ENCODE peak calls at places on chromosome 15, in four cellular contexts. C is left ventricle myocardium inferior, O is foreskin keratinocyte, E is endothelial cell of umbilical vein. Z is an unnamed sample.

GRCh38 chr15:74657846-74658245 is 38.0 kb downstream of the EDC3 start:
- DNase-seq in O (peak; percentile 32), E (no peak), C (no peak), Z (no peak)

GRCh38 chr15:65189102-65189740 is 4.1 kb upstream of the CLPX start:
- DNase-seq in E (peak; percentile 68), C (no peak), O (peak; percentile 36), Z (peak; percentile 44)

GRCh38 chr15:76059320-76060097 is at the start of gene TMEM266:
- DNase-seq in C (peak; percentile 39), E (peak; percentile 23), O (peak; percentile 6), Z (peak; percentile 52)

GRCh38 chr15:92623435-92623834 is 32.1 kb downstream of the FAM174B start:
- DNase-seq in O (peak; percentile 42), C (no peak), E (no peak), Z (no peak)

GRCh38 chr15:85473455-85473854 is 93.1 kb downstream of the AKAP13 start:
- DNase-seq in O (no peak), C (no peak), E (no peak), Z (no peak)

GRCh38 chr15:96037584-96037983 is 292.9 kb upstream of the NR2F2 start:
- DNase-seq in C (no peak), O (no peak), E (no peak), Z (no peak)

GRCh38 chr15:40386480-40386879 is 4.0 kb downstream of the KNSTRN start:
- DNase-seq in O (no peak), E (no peak), C (no peak), Z (no peak)

GRCh38 chr15:75149911-75150709 is 51.6 kb upstream of the C15orf39 start:
- DNase-seq in C (no peak), O (peak; percentile 97), E (no peak), Z (no peak)

GRCh38 chr15:75063338-75063737 is 39.9 kb downstream of the PPCDC start:
- DNase-seq in E (no peak), O (no peak), C (no peak), Z (peak; percentile 55)

GRCh38 chr15:63094495-63094931 is 27.1 kb upstream of the LACTB start:
- DNase-seq in O (no peak), C (no peak), E (no peak), Z (no peak)

GRCh38 chr15:36737430-36737891 is 158.0 kb downstream of the CDIN1 start:
- DNase-seq in O (peak; percentile 59), C (no peak), E (peak; percentile 29), Z (no peak)

GRCh38 chr15:28918141-28918983 is 32.6 kb downstream of the APBA2 start:
- DNase-seq in C (no peak), O (no peak), E (no peak), Z (no peak)

GRCh38 chr15:52483712-52484111 is 45.0 kb downstream of the MYO5A start:
- DNase-seq in E (peak; percentile 98), C (no peak), O (peak; percentile 52), Z (no peak)

DNA sequence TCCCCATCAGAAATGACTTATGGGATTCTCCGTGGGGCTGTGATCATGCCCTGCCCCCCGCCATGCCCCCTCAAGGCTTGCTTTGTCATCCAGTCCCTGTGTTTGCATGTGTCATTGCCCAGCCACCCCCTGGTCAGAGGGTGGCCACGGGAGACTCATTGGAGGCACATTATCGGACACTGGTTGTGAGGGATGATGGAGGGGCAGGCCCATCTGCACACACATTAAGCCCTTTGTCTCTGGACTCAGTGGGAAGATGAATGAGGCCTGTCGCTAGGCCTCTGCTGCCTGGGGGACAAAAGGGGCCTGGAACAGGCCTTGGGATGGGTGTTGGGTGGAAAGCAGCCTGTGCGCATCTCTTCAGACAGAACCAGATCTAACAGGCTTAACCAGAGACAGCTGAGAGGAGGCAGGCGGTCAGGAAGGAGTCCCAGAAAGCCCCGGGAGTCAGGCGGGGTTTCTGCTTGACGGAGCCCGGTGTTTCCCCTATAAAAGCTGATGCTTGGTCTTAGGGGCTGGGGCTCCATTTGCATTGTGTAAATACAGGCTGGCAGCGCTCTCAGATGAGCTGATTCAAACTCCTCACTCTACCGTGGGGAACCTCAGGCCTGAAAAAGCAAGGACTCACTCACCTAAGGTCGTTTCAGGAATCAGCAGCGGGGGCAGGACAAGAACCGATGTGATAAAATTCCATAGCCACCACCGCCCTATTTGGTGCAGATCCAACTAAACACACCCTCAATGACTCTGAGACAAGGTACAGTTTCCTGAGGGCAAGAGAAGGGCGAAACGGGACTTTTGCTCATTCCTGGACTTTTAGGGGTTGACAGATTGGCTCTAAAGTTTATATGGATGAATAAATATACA is 17.0 kb upstream of the SKIC8 start:
- DNase-seq in O (peak; percentile 39), C (no peak), E (no peak), Z (no peak)
- H3K27ac ChIP-seq in O (no peak overlapping the region), C (no peak overlapping the region), E (no peak overlapping the region), Z (no peak overlapping the region)

GRCh38 chr15:89198934-89199333 is 22.4 kb downstream of the RLBP1 start:
- DNase-seq in E (no peak), O (no peak), C (no peak), Z (no peak)

GRCh38 chr15:89196241-89196640 is 25.1 kb downstream of the RLBP1 start:
- DNase-seq in O (no peak), C (no peak), E (no peak), Z (no peak)

GRCh38 chr15:89196994-89197393 is 24.4 kb downstream of the RLBP1 start:
- DNase-seq in E (no peak), O (peak; percentile 10), C (no peak), Z (peak; percentile 23)

GRCh38 chr15:89198196-89198595 is 23.2 kb downstream of the RLBP1 start:
- DNase-seq in C (no peak), O (no peak), E (no peak), Z (no peak)

DNA sequence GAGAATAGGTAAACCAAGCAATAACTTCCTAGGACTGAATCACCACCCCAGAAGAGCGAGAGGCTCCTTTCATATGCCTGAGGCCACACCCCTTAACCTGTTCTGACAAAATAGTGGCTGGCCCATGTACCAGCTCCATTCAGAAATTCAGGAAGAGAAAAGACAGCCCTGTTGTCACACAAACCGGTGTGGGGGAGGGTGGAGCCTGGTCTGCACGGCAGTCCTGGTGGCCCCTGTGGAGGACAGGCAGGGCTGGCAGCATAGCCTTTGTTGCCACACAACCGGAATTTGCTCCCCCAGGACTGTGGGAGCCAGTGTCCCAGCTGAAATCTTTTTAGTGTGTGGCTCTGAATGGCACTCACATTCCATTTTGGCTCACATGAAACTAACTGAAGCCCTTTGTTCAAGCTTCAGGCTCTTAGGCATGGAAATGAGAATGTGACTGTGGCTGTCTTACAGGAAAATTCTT is 23.8 kb downstream of the RLBP1 start:
- DNase-seq in O (peak; percentile 62), C (no peak), E (no peak), Z (peak; percentile 15)
- H3K27ac ChIP-seq in O (peak overlapping the region; percentile 46), C (peak overlapping the region; percentile 66), E (no peak overlapping the region), Z (no peak overlapping the region)

GRCh38 chr15:41922353-41922752 is 28.5 kb upstream of the SPTBN5 start:
- DNase-seq in C (no peak), E (no peak), O (no peak), Z (no peak)

GRCh38 chr15:41923424-41923999 is 29.7 kb upstream of the SPTBN5 start:
- DNase-seq in C (no peak), O (no peak), E (no peak), Z (no peak)

GRCh38 chr15:41919201-41919820 is 25.5 kb upstream of the SPTBN5 start:
- DNase-seq in O (no peak), C (no peak), E (no peak), Z (no peak)

GRCh38 chr15:41919954-41920538 is 26.2 kb upstream of the SPTBN5 start:
- DNase-seq in O (no peak), E (peak; percentile 97), C (no peak), Z (no peak)

GRCh38 chr15:41921167-41921566 is 27.3 kb upstream of the SPTBN5 start:
- DNase-seq in C (no peak), O (no peak), E (peak; percentile 43), Z (no peak)
- H3K27ac ChIP-seq in C (peak overlapping the region; percentile 89), O (no peak overlapping the region), E (peak overlapping the region; percentile 65), Z (no peak overlapping the region)

DNA sequence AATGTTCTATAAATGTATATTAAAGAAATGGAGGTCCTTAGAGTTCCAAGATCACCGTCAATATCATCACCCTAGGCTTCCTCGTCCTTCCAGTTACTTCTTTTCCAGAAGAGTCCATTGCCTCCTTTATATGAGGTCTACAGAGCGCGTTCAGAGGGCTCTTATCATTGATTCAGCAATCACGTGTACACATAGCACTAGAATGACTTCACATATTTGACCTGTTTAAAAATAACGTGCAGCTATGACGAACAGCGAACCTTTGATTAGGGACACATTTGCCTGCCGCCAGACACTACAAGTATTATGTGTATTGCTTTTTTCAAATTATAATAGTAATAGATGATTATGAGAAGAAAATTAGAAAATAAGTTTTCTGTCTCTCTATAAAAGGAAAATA is 26.0 kb downstream of the IGF1R start:
- DNase-seq in E (peak; percentile 36), O (no peak), C (no peak), Z (peak; percentile 64)
- H3K27ac ChIP-seq in E (no peak overlapping the region), O (no peak overlapping the region), C (peak overlapping the region; percentile 80), Z (no peak overlapping the region)

DNA sequence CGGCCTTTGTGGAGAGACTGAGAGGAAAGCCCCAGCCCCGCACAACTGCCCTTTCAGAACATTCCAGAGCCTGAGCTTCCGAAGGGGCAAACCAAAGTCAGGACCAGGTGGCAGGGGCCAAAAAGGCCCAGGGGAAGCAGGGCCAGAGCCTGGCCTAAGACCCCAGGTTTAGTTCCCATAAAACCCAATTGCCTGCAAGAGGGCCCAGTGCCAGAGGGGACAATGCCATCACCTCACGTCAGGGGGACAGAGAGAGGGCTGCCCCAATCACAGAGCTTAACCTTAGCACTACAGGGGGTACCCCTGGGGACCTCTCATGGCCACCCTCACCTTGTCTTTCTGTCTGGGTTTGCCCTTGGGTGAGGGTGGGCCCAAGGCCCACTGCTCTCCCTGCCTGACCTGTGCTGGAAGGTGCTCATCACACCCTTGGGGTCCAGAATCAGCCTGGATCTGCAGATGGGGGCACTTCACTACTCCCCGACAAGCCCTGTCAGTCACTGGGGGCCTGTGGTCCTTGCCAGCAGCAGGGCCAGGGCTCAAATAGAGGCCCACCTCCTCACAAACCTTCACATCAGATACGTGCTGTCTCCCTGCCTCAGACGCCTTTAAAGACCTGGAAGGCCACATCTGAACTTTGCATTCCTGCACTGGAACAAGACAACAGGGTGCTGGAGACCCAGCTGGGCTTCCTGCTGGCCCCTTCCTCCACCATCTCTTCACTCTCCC is 3.8 kb downstream of the CALML4 start:
- DNase-seq in O (no peak), E (no peak), C (no peak), Z (no peak)
- H3K27ac ChIP-seq in O (no peak overlapping the region), E (no peak overlapping the region), C (no peak overlapping the region), Z (peak overlapping the region; percentile 75)

GRCh38 chr15:68126415-68126814 is 72.3 kb downstream of the PIAS1 start:
- DNase-seq in O (peak; percentile 46), E (no peak), C (peak; percentile 35), Z (peak; percentile 82)
- H3K27ac ChIP-seq in O (no peak overlapping the region), E (no peak overlapping the region), C (peak overlapping the region; percentile 68), Z (no peak overlapping the region)

GRCh38 chr15:60005352-60006202 is 1.5 kb downstream of the FOXB1 start:
- DNase-seq in C (no peak), E (no peak), O (no peak), Z (no peak)
- H3K27ac ChIP-seq in C (no peak overlapping the region), E (no peak overlapping the region), O (no peak overlapping the region), Z (no peak overlapping the region)

Z was measured in adrenal gland.